ENCODE peak calls at places on chromosomes 16 and 17, in eight cellular contexts. One of them, this sample, is unnamed.

GRCh38 chr17:66652840-66653507 is 181.9 kb upstream of the CACNG5 start:
- DNase-seq in tibial artery: no peak
- DNase-seq in astrocyte of the cerebellum: no peak
- DNase-seq in right atrium auricular region: no peak
- DNase-seq in thoracic aorta: no peak
- DNase-seq in nephron progenitor cell: no peak
- DNase-seq in OCI-LY7: no peak
- DNase-seq in WTC11: no peak
- DNase-seq in this sample: no peak

GRCh38 chr16:14364386-14365199 is 265.5 kb downstream of the PARN start:
- DNase-seq in tibial artery: no peak
- DNase-seq in astrocyte of the cerebellum: peak
- DNase-seq in right atrium auricular region: no peak
- DNase-seq in thoracic aorta: no peak
- DNase-seq in nephron progenitor cell: no peak
- DNase-seq in OCI-LY7: no peak
- DNase-seq in WTC11: peak
- DNase-seq in this sample: no peak

GRCh38 chr16:75252049-75252864 is 833 bp upstream of the BCAR1 start:
- DNase-seq in tibial artery: no peak
- DNase-seq in astrocyte of the cerebellum: no peak
- DNase-seq in right atrium auricular region: no peak
- DNase-seq in thoracic aorta: no peak
- DNase-seq in nephron progenitor cell: no peak
- DNase-seq in OCI-LY7: no peak
- DNase-seq in WTC11: no peak
- DNase-seq in this sample: no peak

GRCh38 chr16:20799599-20799998 is 6.7 kb downstream of the ERI2 start:
- DNase-seq in tibial artery: no peak
- DNase-seq in astrocyte of the cerebellum: no peak
- DNase-seq in right atrium auricular region: no peak
- DNase-seq in thoracic aorta: no peak
- DNase-seq in nephron progenitor cell: no peak
- DNase-seq in OCI-LY7: peak
- DNase-seq in WTC11: no peak
- DNase-seq in this sample: no peak

GRCh38 chr16:28834349-28834748 is 11.6 kb downstream of the ATXN2L start:
- DNase-seq in tibial artery: no peak
- DNase-seq in astrocyte of the cerebellum: no peak
- DNase-seq in right atrium auricular region: no peak
- DNase-seq in thoracic aorta: no peak
- DNase-seq in nephron progenitor cell: no peak
- DNase-seq in OCI-LY7: no peak
- DNase-seq in WTC11: no peak
- DNase-seq in this sample: no peak

GRCh38 chr16:60811657-60812056 is 1224.6 kb downstream of the CDH8 start:
- DNase-seq in tibial artery: no peak
- DNase-seq in astrocyte of the cerebellum: no peak
- DNase-seq in right atrium auricular region: no peak
- DNase-seq in thoracic aorta: no peak
- DNase-seq in nephron progenitor cell: no peak
- DNase-seq in OCI-LY7: no peak
- DNase-seq in WTC11: no peak
- DNase-seq in this sample: no peak

GRCh38 chr17:45867702-45868101 is 23.0 kb downstream of the SPPL2C start:
- DNase-seq in tibial artery: no peak
- DNase-seq in astrocyte of the cerebellum: no peak
- DNase-seq in right atrium auricular region: no peak
- DNase-seq in thoracic aorta: no peak
- DNase-seq in nephron progenitor cell: no peak
- DNase-seq in OCI-LY7: no peak
- DNase-seq in WTC11: no peak
- DNase-seq in this sample: no peak

GRCh38 chr16:19085679-19086200 is 18.3 kb downstream of the COQ7 start:
- DNase-seq in tibial artery: no peak
- DNase-seq in astrocyte of the cerebellum: no peak
- DNase-seq in right atrium auricular region: no peak
- DNase-seq in thoracic aorta: no peak
- DNase-seq in nephron progenitor cell: no peak
- DNase-seq in OCI-LY7: no peak
- DNase-seq in WTC11: no peak
- DNase-seq in this sample: no peak

GRCh38 chr17:27506348-27507218 is 50.3 kb downstream of the KSR1 start:
- DNase-seq in tibial artery: no peak
- DNase-seq in astrocyte of the cerebellum: peak
- DNase-seq in right atrium auricular region: no peak
- DNase-seq in thoracic aorta: no peak
- DNase-seq in nephron progenitor cell: no peak
- DNase-seq in OCI-LY7: peak
- DNase-seq in WTC11: peak
- DNase-seq in this sample: peak

DNA sequence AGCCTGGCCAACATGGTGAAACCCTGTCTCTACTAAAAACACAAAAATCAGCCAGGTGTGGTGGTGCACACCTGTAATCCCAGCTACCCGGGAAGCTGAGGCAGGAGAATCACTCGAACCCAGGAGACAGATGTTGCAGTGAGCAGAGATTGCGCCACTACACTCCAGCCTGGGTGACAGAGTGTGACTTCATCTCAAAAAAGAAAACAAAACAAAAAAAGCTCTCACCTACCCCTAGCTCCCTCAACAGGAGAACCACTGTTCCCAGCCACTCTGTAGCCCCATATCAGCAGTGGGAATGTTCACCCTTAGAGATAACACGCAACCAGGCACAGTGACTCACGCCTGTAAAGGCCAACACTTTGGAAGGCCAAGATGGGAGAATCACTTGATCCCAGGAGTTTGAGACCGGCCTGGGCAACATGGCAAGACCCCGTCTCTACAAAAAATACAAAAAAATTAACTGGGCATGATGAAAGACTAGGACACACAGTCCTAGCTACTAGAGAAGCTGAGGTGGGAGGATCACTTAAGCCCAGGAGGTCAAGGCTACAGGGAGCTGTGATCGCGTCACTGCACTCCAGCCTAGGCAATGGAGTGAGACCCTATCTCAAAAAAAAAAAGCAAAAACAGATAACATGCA is 5.4 kb downstream of the TMC8 start:
- DNase-seq in tibial artery: no peak
- DNase-seq in astrocyte of the cerebellum: no peak
- DNase-seq in right atrium auricular region: no peak
- DNase-seq in thoracic aorta: no peak
- DNase-seq in nephron progenitor cell: no peak
- DNase-seq in OCI-LY7: no peak
- DNase-seq in WTC11: no peak
- DNase-seq in this sample: no peak
- TF ChIP-seq CTCF in tibial artery: no peak
- TF ChIP-seq CTCF in astrocyte of the cerebellum: no peak
- TF ChIP-seq CTCF in right atrium auricular region: no peak
- TF ChIP-seq CTCF in thoracic aorta: no peak
- TF ChIP-seq CTCF in nephron progenitor cell: no peak
- TF ChIP-seq CTCF in OCI-LY7: no peak
- TF ChIP-seq CTCF in WTC11: no peak
- TF ChIP-seq CTCF in this sample: no peak

GRCh38 chr16:80718480-80719220 is 85.7 kb downstream of the CDYL2 start:
- DNase-seq in tibial artery: no peak
- DNase-seq in astrocyte of the cerebellum: peak
- DNase-seq in right atrium auricular region: no peak
- DNase-seq in thoracic aorta: no peak
- DNase-seq in nephron progenitor cell: no peak
- DNase-seq in OCI-LY7: no peak
- DNase-seq in WTC11: peak
- DNase-seq in this sample: no peak

GRCh38 chr16:80719573-80719972 is 84.8 kb downstream of the CDYL2 start:
- DNase-seq in tibial artery: no peak
- DNase-seq in astrocyte of the cerebellum: no peak
- DNase-seq in right atrium auricular region: no peak
- DNase-seq in thoracic aorta: no peak
- DNase-seq in nephron progenitor cell: no peak
- DNase-seq in OCI-LY7: peak
- DNase-seq in WTC11: no peak
- DNase-seq in this sample: no peak

GRCh38 chr16:80716564-80717139 is 87.7 kb downstream of the CDYL2 start:
- DNase-seq in tibial artery: no peak
- DNase-seq in astrocyte of the cerebellum: no peak
- DNase-seq in right atrium auricular region: no peak
- DNase-seq in thoracic aorta: no peak
- DNase-seq in nephron progenitor cell: no peak
- DNase-seq in OCI-LY7: no peak
- DNase-seq in WTC11: no peak
- DNase-seq in this sample: no peak

GRCh38 chr16:80720759-80721470 is 83.5 kb downstream of the CDYL2 start:
- DNase-seq in tibial artery: no peak
- DNase-seq in astrocyte of the cerebellum: no peak
- DNase-seq in right atrium auricular region: no peak
- DNase-seq in thoracic aorta: no peak
- DNase-seq in nephron progenitor cell: no peak
- DNase-seq in OCI-LY7: no peak
- DNase-seq in WTC11: no peak
- DNase-seq in this sample: no peak

GRCh38 chr16:80717611-80718010 is 86.8 kb downstream of the CDYL2 start:
- DNase-seq in tibial artery: no peak
- DNase-seq in astrocyte of the cerebellum: no peak
- DNase-seq in right atrium auricular region: no peak
- DNase-seq in thoracic aorta: no peak
- DNase-seq in nephron progenitor cell: no peak
- DNase-seq in OCI-LY7: no peak
- DNase-seq in WTC11: no peak
- DNase-seq in this sample: no peak
- TF ChIP-seq CTCF in tibial artery: no peak
- TF ChIP-seq CTCF in astrocyte of the cerebellum: no peak
- TF ChIP-seq CTCF in right atrium auricular region: no peak
- TF ChIP-seq CTCF in thoracic aorta: no peak
- TF ChIP-seq CTCF in nephron progenitor cell: no peak
- TF ChIP-seq CTCF in OCI-LY7: no peak
- TF ChIP-seq CTCF in WTC11: no peak
- TF ChIP-seq CTCF in this sample: no peak

GRCh38 chr16:4801051-4801961 is 1.1 kb downstream of the ROGDI start:
- DNase-seq in tibial artery: no peak
- DNase-seq in astrocyte of the cerebellum: no peak
- DNase-seq in right atrium auricular region: no peak
- DNase-seq in thoracic aorta: no peak
- DNase-seq in nephron progenitor cell: peak
- DNase-seq in OCI-LY7: no peak
- DNase-seq in WTC11: no peak
- DNase-seq in this sample: no peak

GRCh38 chr16:4803479-4804243 is 1.2 kb upstream of the ROGDI start:
- DNase-seq in tibial artery: no peak
- DNase-seq in astrocyte of the cerebellum: no peak
- DNase-seq in right atrium auricular region: no peak
- DNase-seq in thoracic aorta: no peak
- DNase-seq in nephron progenitor cell: no peak
- DNase-seq in OCI-LY7: no peak
- DNase-seq in WTC11: no peak
- DNase-seq in this sample: no peak

GRCh38 chr16:4800290-4801041 is 2.0 kb downstream of the ROGDI start:
- DNase-seq in tibial artery: no peak
- DNase-seq in astrocyte of the cerebellum: no peak
- DNase-seq in right atrium auricular region: no peak
- DNase-seq in thoracic aorta: no peak
- DNase-seq in nephron progenitor cell: peak
- DNase-seq in OCI-LY7: no peak
- DNase-seq in WTC11: no peak
- DNase-seq in this sample: no peak

GRCh38 chr16:4801962-4802658 is at the start of gene ROGDI:
- DNase-seq in tibial artery: peak
- DNase-seq in astrocyte of the cerebellum: peak
- DNase-seq in right atrium auricular region: peak
- DNase-seq in thoracic aorta: peak
- DNase-seq in nephron progenitor cell: peak
- DNase-seq in OCI-LY7: peak
- DNase-seq in WTC11: peak
- DNase-seq in this sample: peak

DNA sequence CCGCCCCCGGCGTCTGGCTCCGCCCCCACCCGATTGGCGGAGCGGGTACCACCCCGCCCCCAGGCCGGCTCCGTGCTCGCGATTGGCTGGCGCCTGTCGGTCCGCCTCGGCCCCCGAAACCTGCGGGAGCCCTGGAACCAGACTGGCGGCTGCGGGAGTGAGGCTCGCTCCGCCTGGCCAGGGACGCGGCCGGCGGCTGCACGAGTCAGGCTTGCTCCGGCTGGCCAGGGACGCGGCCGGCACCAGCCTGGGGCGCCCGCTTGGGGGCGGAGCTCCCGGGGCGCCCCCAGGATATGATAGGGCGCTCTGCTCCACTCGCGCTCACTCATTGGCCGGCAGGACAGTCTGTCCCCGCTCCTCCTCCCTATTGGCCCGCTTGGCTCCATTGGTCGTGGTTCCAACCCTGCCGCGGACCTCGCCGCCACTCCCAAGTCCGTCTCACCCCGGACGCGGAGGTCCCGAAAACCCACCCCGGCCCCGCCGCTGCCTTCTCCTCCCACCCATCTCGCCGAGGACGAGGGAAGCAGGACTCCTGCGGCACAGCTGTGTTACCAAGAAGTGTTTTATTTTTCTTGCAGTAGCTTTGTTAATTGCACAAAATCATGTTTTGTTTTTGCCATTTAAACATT is 340 bp upstream of the ROGDI start:
- DNase-seq in tibial artery: peak
- DNase-seq in astrocyte of the cerebellum: peak
- DNase-seq in right atrium auricular region: peak
- DNase-seq in thoracic aorta: peak
- DNase-seq in nephron progenitor cell: peak
- DNase-seq in OCI-LY7: peak
- DNase-seq in WTC11: peak
- DNase-seq in this sample: peak
- TF ChIP-seq CTCF in tibial artery: no peak
- TF ChIP-seq CTCF in astrocyte of the cerebellum: no peak
- TF ChIP-seq CTCF in right atrium auricular region: no peak
- TF ChIP-seq CTCF in thoracic aorta: peak
- TF ChIP-seq CTCF in nephron progenitor cell: no peak
- TF ChIP-seq CTCF in OCI-LY7: no peak
- TF ChIP-seq CTCF in WTC11: no peak
- TF ChIP-seq CTCF in this sample: no peak

DNA sequence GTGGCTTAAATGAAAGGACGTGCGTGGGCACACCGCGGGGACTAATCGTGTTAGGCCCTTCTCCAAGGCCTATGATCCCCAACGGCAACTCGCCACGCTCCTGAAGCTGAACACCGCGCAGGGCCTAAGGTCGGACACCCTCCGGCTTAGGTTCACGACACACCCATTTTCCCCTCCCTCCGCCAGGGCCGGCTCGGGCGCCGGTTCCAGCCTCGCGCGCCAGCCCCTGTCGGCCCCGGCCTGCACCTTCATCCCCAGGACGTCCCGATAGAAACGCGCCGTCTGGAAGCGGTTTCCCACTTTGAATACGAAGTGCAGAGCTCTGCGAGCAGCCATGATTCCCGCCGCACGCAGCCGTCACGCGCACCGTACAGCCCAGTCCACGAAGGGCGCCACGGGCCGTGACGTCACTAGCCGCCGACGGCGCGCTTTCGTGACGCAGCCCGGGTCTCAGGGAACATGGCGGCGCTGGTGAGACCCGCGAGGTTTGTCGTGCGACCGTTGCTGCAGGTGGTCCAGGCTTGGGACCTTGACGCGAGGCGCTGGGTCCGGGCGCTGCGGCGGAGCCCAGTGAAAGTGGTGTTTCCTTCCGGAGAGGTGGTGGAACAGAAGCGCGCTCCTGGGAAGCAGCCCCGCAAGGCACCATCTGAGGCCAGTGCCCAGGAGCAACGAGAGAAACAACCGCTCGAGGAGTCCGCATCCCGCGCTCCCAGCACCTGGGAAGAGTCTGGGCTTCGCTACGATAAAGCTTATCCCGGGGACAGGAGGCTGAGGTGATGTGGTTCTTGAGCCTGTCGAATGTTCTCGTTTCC is at the start of the genes GLOD4 and MRM3:
- DNase-seq in tibial artery: peak
- DNase-seq in astrocyte of the cerebellum: peak
- DNase-seq in right atrium auricular region: peak
- DNase-seq in thoracic aorta: peak
- DNase-seq in nephron progenitor cell: peak
- DNase-seq in OCI-LY7: peak
- DNase-seq in WTC11: peak
- DNase-seq in this sample: no peak
- TF ChIP-seq CTCF in tibial artery: peak
- TF ChIP-seq CTCF in astrocyte of the cerebellum: no peak
- TF ChIP-seq CTCF in right atrium auricular region: no peak
- TF ChIP-seq CTCF in thoracic aorta: peak
- TF ChIP-seq CTCF in nephron progenitor cell: peak
- TF ChIP-seq CTCF in OCI-LY7: peak
- TF ChIP-seq CTCF in WTC11: no peak
- TF ChIP-seq CTCF in this sample: peak